ENCODE peak calls at places on chromosomes 3 and 15, in five cellular contexts. H, A, G, I and T are unnamed samples.

GRCh38 chr3:113441051-113441770 is at the start of gene CFAP44:
- DNase-seq in I (peak; percentile 81), A (peak; percentile 75), H (peak; percentile 72), G (peak; percentile 25), T (peak; percentile 90)

GRCh38 chr3:1726741-1727140 is 371.9 kb upstream of the CNTN4 start:
- DNase-seq in A (no peak), H (no peak), I (no peak), G (no peak), T (no peak)

GRCh38 chr15:31179683-31180082 is 78.2 kb upstream of the TRPM1 start:
- DNase-seq in A (no peak), I (no peak), H (no peak), G (no peak), T (no peak)

GRCh38 chr3:13657660-13658435 is 108.9 kb downstream of the FBLN2 start:
- DNase-seq in A (peak; percentile 31), G (no peak), I (peak; percentile 62), H (peak; percentile 43), T (peak; percentile 42)

GRCh38 chr3:120435621-120436020 is 15.2 kb downstream of the FSTL1 start:
- DNase-seq in H (no peak), G (peak; percentile 84), I (no peak), A (peak; percentile 82), T (peak; percentile 58)

GRCh38 chr3:81378552-81379288 is 382.7 kb downstream of the GBE1 start:
- DNase-seq in H (no peak), A (no peak), I (no peak), G (no peak), T (no peak)

GRCh38 chr3:59235221-59236012 is 185.6 kb upstream of the CFAP20DC start:
- DNase-seq in H (no peak), G (no peak), A (no peak), I (no peak), T (no peak)

GRCh38 chr15:38229700-38230099 is 22.9 kb upstream of the SPRED1 start:
- DNase-seq in H (no peak), I (no peak), G (no peak), A (peak; percentile 52), T (no peak)

GRCh38 chr15:65254237-65254820 is 32.4 kb downstream of the PARP16 start:
- DNase-seq in A (peak; percentile 11), G (peak; percentile 20), I (no peak), H (no peak), T (no peak)

GRCh38 chr3:141853146-141853690 is 23.2 kb upstream of the ATP1B3 start:
- DNase-seq in A (peak; percentile 19), I (no peak), H (no peak), G (peak; percentile 88), T (no peak)

GRCh38 chr3:38800511-38800910 is 15.5 kb downstream of the SCN10A start:
- DNase-seq in H (no peak), G (no peak), A (no peak), I (no peak), T (no peak)

GRCh38 chr3:120324185-120324584 is 25.0 kb downstream of the LRRC58 start:
- DNase-seq in A (peak; percentile 62), G (peak; percentile 31), I (no peak), H (no peak), T (no peak)

GRCh38 chr3:24387000-24387399 is 107.7 kb downstream of the THRB start:
- DNase-seq in H (no peak), A (peak; percentile 67), I (no peak), G (no peak), T (no peak)

GRCh38 chr15:78396976-78397375 is 41.0 kb upstream of the IREB2 start:
- DNase-seq in A (peak; percentile 17), G (peak; percentile 71), H (peak; percentile 25), I (peak; percentile 87), T (peak; percentile 63)

GRCh38 chr15:34084086-34084485 is 17.6 kb downstream of the EMC7 start:
- DNase-seq in G (peak; percentile 59), I (no peak), A (no peak), H (no peak), T (peak; percentile 52)

GRCh38 chr3:13210221-13210975 is 137.2 kb upstream of the IQSEC1 start:
- DNase-seq in A (no peak), I (no peak), G (no peak), H (no peak), T (no peak)

GRCh38 chr15:55907797-55908196 is 85.6 kb downstream of the NEDD4 start:
- DNase-seq in H (no peak), I (no peak), G (peak; percentile 97), A (peak; percentile 99), T (peak; percentile 87)

GRCh38 chr3:177905895-177906511 is 630.2 kb upstream of the KCNMB2 start:
- DNase-seq in A (peak; percentile 93), G (peak; percentile 90), I (peak; percentile 36), H (no peak), T (peak; percentile 89)

GRCh38 chr3:179026636-179027035 is 45.0 kb downstream of the ZMAT3 start:
- DNase-seq in A (peak; percentile 68), G (no peak), I (no peak), H (no peak), T (no peak)

GRCh38 chr3:47347217-47347801 is 33.5 kb upstream of the PTPN23 start:
- DNase-seq in G (peak; percentile 69), A (peak; percentile 27), H (no peak), I (no peak), T (peak; percentile 82)

GRCh38 chr3:184676927-184677326 is 34.9 kb downstream of the MAGEF1 start:
- DNase-seq in I (no peak), H (no peak), G (no peak), A (no peak), T (no peak)

GRCh38 chr3:70310809-70311208 is 1.6 kb downstream of the MDFIC2 start:
- DNase-seq in I (no peak), H (no peak), A (no peak), G (no peak), T (no peak)

GRCh38 chr3:70309591-70309990 is 2.8 kb downstream of the MDFIC2 start:
- DNase-seq in H (no peak), I (no peak), A (no peak), G (no peak), T (no peak)

GRCh38 chr3:70308760-70309159 is 3.7 kb downstream of the MDFIC2 start:
- DNase-seq in A (peak; percentile 17), H (no peak), I (no peak), G (peak; percentile 12), T (peak; percentile 12)

DNA sequence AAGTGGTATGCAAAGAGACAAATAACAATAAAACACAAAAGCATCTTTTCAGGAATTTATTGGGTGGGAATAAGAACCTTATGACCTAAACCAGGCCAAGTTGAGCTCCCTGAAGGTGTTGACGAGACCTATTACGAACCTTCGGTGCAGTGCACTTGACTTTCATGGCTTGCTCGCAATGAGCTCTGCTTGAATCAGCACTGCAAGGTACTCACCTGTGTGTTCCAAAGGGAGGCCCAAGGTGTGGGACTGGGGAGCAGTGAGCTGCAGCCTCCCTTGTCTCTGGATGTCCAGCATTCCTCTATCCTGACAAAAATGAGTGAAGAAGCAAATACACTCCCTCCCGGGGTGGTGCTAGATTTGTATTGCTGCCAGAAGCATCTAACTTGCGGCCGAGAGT is at the start of gene MDFIC2:
- DNase-seq in H (no peak), G (no peak), I (no peak), A (no peak), T (no peak)
- H3K4me3 ChIP-seq in H (no peak within 1 kb of the TSS), G (no peak within 1 kb of the TSS), I (no peak within 1 kb of the TSS), A (no peak within 1 kb of the TSS), T (no peak within 1 kb of the TSS)

DNA sequence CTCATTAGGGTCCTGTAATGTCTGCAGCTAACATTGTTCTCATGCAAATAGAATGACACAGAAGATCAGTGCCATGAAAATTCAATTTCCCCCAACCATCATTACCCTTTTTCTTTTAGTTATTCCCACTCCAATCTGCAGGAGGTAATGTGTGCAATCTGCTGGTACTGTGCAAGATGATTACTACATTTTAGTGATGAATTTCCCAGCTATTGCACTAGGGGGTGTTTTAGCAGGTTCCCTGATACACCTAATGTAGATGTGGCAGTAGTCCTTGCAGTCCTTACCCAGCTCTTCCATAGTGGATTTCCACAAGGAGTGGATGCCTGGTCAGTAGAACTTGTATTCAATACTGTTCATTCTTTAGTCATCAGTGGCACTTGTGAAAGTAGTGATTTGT is 119.3 kb downstream of the ROBO2 start:
- DNase-seq in A (no peak), G (no peak), H (no peak), I (no peak), T (no peak)
- TF ChIP-seq CTCF in A (no peak), G (no peak), H (no peak), I (no peak), T (no peak)

GRCh38 chr15:39429898-39430357 is 151.0 kb upstream of the THBS1 start:
- DNase-seq in I (no peak), H (no peak), A (peak; percentile 93), G (peak; percentile 97), T (peak; percentile 59)

GRCh38 chr15:39431371-39431770 is 149.5 kb upstream of the THBS1 start:
- DNase-seq in A (peak; percentile 43), H (no peak), G (peak; percentile 47), I (no peak), T (no peak)

GRCh38 chr15:39426552-39427532 is 154.0 kb upstream of the THBS1 start:
- DNase-seq in A (peak; percentile 73), G (peak; percentile 51), H (peak; percentile 40), I (no peak), T (peak; percentile 96)

GRCh38 chr15:39430389-39430788 is 150.5 kb upstream of the THBS1 start:
- DNase-seq in A (no peak), G (no peak), H (no peak), I (no peak), T (no peak)

DNA sequence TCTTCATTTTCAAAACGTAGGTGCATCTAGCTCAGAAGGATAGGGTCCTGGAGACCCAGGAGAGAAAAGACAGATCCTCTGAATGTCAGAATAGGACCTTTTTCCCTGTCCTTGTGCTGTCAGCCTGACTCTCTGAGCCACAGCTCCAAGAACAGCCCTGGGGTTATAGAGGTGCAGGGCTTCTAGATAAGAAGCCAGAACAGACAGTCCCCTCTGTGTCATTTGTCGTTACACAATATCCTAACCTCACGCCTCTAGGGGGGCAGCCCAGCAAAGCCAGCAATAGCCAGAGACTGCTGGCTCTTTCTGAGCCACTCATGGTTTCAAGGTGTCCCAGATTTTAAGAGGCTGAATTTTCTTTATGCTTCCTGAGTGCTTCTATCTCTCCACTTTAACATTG is 153.2 kb upstream of the THBS1 start:
- DNase-seq in I (no peak), H (peak; percentile 25), A (no peak), G (no peak), T (no peak)
- H3K4me3 ChIP-seq in I (no peak overlapping the region), H (peak overlapping the region; percentile 40), A (no peak overlapping the region), G (no peak overlapping the region), T (no peak overlapping the region)

GRCh38 chr3:49410102-49410843 is 1.5 kb downstream of the RHOA start:
- DNase-seq in G (no peak), A (no peak), I (no peak), H (no peak), T (no peak)

GRCh38 chr3:49412632-49413337 is 562 bp downstream of the TCTA start:
- DNase-seq in H (no peak), A (no peak), I (no peak), G (peak; percentile 19), T (no peak)

GRCh38 chr3:49410844-49411549 is 779 bp downstream of the RHOA start:
- DNase-seq in G (no peak), H (no peak), I (no peak), A (no peak), T (no peak)

GRCh38 chr3:49411968-49412631 is at the start of the genes RHOA and TCTA:
- DNase-seq in A (peak; percentile 100), H (peak; percentile 99), G (peak; percentile 100), I (peak; percentile 100), T (peak; percentile 100)

DNA sequence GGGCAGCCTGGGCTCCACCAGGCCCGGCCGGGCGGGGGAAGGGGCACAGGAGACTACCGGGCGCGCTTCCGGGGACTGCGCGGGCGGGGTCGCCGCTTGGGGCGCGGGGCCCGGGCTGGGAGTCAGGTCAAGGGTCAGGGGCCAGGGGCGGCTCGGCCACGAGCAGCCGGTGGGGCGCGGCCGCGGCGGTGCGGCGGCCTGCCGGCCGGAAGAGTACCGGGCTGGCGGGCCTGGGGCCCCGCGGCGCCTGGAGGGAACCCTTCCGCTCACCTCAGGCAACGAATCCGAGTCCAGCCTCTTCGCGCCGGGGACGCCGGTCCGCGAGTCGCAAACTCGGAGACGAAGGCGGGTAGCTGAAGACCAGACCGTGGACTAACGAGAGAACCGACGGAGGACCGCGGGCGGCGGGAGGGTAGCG is 217 bp downstream of the RHOA start:
- DNase-seq in H (peak; percentile 63), A (no peak), I (peak; percentile 66), G (no peak), T (peak; percentile 28)
- TF ChIP-seq CTCF in H (peak; percentile 15), A (no peak), I (no peak), G (no peak), T (no peak)